ENCODE peak calls at places on chromosomes 5 and 9, in eight cellular contexts. W is pancreas, J is thyroid gland, M is heart right ventricle, Q is OCI-LY7, B is fibroblast of mammary gland, Y is left ventricle myocardium inferior, E is astrocyte of the spinal cord. A is an unnamed sample.

GRCh38 chr9:101375546-101375945 is 9.3 kb downstream of the BAAT start:
- DNase-seq in W (no peak), J (no peak), M (no peak), Q (no peak), B (peak; percentile 40), Y (no peak), E (no peak), A (no peak)

GRCh38 chr9:6076856-6077255 is 61.4 kb upstream of the RANBP6 start:
- DNase-seq in W (no peak), J (no peak), M (no peak), Q (no peak), B (peak; percentile 63), Y (no peak), E (no peak), A (no peak)

GRCh38 chr5:109566361-109566760 is 123.4 kb upstream of the MAN2A1 start:
- DNase-seq in W (no peak), J (no peak), M (no peak), Q (no peak), B (no peak), Y (no peak), E (no peak), A (no peak)

GRCh38 chr5:118596255-118596654 is 392.1 kb downstream of the DTWD2 start:
- DNase-seq in W (no peak), J (no peak), M (no peak), Q (no peak), B (no peak), Y (no peak), E (no peak), A (no peak)

GRCh38 chr5:54758038-54758437 is 227.4 kb downstream of the ESM1 start:
- DNase-seq in W (no peak), J (no peak), M (no peak), Q (no peak), B (peak; percentile 65), Y (no peak), E (peak; percentile 41), A (peak; percentile 86)

GRCh38 chr5:91556-92263 is at the start of gene PLEKHG4B:
- DNase-seq in W (peak; percentile 16), J (peak; percentile 69), M (no peak), Q (no peak), B (no peak), Y (no peak), E (no peak), A (no peak)

GRCh38 chr9:128101690-128102089 is 25.8 kb downstream of the PTGES2 start:
- DNase-seq in W (no peak), J (peak; percentile 51), M (peak; percentile 64), Q (no peak), B (no peak), Y (peak; percentile 56), E (no peak), A (no peak)

GRCh38 chr5:38780950-38781349 is 64.9 kb upstream of the OSMR start:
- DNase-seq in W (peak; percentile 26), J (peak; percentile 88), M (peak; percentile 37), Q (no peak), B (peak; percentile 89), Y (peak; percentile 50), E (peak; percentile 83), A (no peak)

GRCh38 chr5:124285733-124286132 is 460.7 kb downstream of the ZNF608 start:
- DNase-seq in W (no peak), J (no peak), M (no peak), Q (no peak), B (no peak), Y (no peak), E (no peak), A (no peak)

DNA sequence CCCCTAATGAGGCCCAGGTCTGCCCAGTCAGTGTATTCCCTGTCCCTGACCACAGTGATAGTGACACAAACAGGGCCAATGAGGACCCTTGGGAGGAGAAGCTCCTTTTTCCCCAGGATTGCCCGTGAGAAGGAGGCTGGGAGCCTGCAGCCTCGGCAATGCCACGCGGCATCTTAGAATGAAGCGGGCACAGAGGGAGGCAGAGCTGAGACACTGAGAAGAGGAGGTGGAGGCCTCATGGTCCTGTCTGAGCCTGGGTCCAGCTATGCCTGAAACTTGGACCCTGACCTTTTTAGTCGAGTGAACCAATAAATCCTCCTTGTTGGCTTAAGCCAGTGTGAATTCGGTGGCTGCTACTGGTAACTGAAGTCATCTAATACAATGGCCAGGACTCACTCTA is 28.4 kb downstream of the STC2 start:
- DNase-seq in W (no peak), J (no peak), M (no peak), Q (no peak), B (no peak), Y (no peak), E (no peak), A (no peak)
- H3K4me3 ChIP-seq in W (no peak overlapping the region), J (no peak overlapping the region), M (no peak overlapping the region), Q (no peak overlapping the region), B (no peak overlapping the region), Y (no peak overlapping the region), E (no peak overlapping the region), A (no peak overlapping the region)

GRCh38 chr5:141326088-141326854 is 4.0 kb upstream of the PCDHGA1 start:
- DNase-seq in W (no peak), J (peak; percentile 66), M (peak; percentile 70), Q (peak; percentile 70), B (peak; percentile 71), Y (peak; percentile 74), E (peak; percentile 76), A (peak; percentile 39)
- TF ChIP-seq CTCF in W (peak; percentile 19), J (peak; percentile 27), M (peak; percentile 56), Q (peak; percentile 79), B (peak; percentile 78), Y (peak; percentile 77), E (peak; percentile 80), A (peak; percentile 85)

DNA sequence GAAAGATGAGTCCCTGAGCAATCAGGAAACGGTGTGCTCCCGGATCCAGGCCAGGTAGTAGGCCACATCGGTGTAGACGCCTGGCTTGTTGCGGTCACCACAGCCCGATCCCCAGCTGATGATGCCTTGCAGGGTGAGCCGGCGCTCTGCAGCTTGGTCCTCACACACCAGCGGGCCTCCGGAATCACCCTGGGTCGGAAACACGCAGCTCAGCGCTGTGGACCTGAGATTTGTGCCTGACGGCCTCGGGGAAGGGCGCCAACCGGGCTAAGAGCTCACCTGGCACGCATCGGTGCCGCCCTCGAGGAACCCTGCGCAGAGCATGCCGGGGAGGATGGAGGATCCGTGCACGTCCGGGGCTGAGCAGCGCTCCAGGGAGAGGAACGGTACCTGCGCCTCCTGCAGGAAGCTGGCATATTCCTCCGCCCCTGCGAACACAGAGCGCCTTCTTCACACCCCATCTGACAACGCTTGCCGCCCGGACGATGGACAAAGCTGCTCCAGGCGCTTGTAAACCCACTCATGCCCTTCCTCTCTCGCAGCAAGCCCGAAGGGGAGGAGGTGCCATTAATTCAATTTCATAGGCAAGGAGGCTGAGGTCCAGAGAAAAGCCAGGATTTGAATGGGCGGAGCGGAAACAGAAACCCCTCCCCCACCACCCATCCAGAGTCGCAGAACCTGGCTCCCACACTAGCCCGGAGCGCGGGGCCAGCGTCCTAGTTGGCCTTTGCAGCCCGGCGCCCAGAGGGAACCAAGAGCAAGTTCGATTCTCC is 2.0 kb upstream of the PFN3 start:
- DNase-seq in W (peak; percentile 83), J (peak; percentile 90), M (peak; percentile 44), Q (no peak), B (peak; percentile 39), Y (peak; percentile 32), E (no peak), A (no peak)
- H3K4me3 ChIP-seq in W (peak overlapping the region; percentile 46), J (no peak overlapping the region), M (peak overlapping the region; percentile 64), Q (no peak overlapping the region), B (no peak overlapping the region), Y (peak overlapping the region; percentile 12), E (peak overlapping the region; percentile 2), A (peak overlapping the region; percentile 2)

GRCh38 chr5:127933348-127933747 is 150.2 kb upstream of the SLC12A2 start:
- DNase-seq in W (no peak), J (no peak), M (no peak), Q (no peak), B (no peak), Y (no peak), E (no peak), A (no peak)

GRCh38 chr5:127931396-127931795 is 152.2 kb upstream of the SLC12A2 start:
- DNase-seq in W (no peak), J (no peak), M (no peak), Q (no peak), B (no peak), Y (no peak), E (no peak), A (no peak)

GRCh38 chr5:127936439-127936972 is 147.1 kb upstream of the SLC12A2 start:
- DNase-seq in W (no peak), J (no peak), M (no peak), Q (no peak), B (no peak), Y (no peak), E (no peak), A (no peak)

GRCh38 chr5:127935398-127935797 is 148.2 kb upstream of the SLC12A2 start:
- DNase-seq in W (no peak), J (no peak), M (no peak), Q (no peak), B (no peak), Y (no peak), E (no peak), A (no peak)

DNA sequence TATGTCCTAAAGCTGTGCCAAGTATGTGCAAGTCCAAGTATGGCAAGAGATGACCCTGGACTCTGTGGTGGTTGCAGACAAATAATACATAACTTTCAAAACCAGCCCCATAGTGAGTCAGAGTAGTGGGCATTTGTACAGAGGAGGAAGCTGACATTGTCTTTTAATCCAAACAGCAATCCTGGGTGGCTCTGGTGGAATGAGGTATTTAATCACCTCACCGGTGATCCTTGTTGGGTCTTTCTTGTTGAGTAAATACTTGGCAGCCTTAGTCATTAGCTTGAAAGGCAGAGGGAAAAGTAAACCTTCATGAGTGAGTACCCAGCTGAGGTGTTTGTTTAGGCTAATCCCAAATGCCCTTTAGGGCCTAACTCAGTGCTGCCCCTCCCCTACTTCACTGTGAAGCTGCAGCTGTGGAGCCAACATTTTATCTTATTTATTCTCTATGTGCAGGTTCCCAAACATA is 148.7 kb upstream of the SLC12A2 start:
- DNase-seq in W (peak; percentile 51), J (peak; percentile 5), M (no peak), Q (no peak), B (peak; percentile 43), Y (no peak), E (peak; percentile 75), A (no peak)
- TF ChIP-seq CTCF in W (no peak), J (no peak), M (no peak), Q (no peak), B (no peak), Y (no peak), E (no peak), A (no peak)

DNA sequence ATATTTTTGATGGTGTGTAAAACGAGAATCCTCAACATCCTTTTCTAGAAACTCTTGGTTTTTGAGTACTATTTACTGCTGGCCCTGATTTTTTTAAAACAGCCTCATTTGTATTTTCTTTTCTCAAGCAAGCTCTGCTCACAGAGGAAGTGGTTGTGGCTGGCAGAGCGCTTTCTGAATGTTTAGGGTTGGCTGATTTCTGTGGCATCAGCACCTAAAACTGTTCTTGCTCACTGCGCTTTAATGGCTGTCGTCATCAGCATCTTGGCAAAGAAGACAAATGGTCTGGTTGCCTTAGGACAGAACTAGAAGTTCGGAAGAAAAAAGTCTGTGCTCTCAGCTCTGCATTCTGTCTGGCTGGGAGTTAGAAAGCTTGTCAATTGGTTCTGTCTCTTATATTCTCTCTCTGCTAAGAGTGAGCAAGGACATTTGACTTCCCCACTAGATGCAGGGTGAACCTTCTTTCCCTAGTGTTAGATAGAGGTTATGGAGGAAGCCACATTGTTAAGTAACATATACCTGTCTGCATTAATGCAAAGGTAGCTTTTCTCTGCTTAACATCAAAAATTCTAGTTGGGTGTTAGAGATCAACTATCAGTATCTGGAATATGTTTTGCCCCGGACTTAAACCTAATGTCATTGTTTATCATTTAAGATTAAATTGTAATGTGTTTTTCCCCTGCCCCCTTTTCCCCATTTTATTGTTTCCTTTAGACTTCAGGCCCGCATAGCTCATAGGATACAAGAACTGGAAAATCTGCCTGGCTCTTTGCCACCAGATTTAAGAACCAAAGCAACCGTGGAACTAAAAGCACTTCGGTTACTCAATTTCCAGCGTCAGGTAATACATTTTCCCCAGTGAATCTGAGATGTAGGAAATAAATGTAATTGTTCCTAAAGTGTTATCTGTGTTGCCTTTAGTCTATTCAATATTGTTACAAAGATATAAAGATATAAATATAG is 39.0 kb downstream of the SMARCA2 start:
- DNase-seq in W (no peak), J (peak; percentile 91), M (no peak), Q (peak; percentile 84), B (peak; percentile 81), Y (no peak), E (peak; percentile 90), A (peak; percentile 44)
- H3K4me3 ChIP-seq in W (no peak overlapping the region), J (no peak overlapping the region), M (no peak overlapping the region), Q (peak overlapping the region; percentile 28), B (no peak overlapping the region), Y (no peak overlapping the region), E (no peak overlapping the region), A (no peak overlapping the region)